ENCODE peak calls at places on chromosome 10, in nine cellular contexts. F is RWPE1; Y is AG09309; P is upper lobe of right lung; A is endothelial cell of umbilical vein; J is non-pigmented ciliary epithelial cell; G is T-helper 2 cell; V is glomerular endothelial cell; M is stimulated activated effector memory CD8-positive, alpha-beta T cell treated with anti-CD3 and anti-CD28 coated beads, Interleukin-12 subunit alpha, Interleukin-12 subunit beta, amount 100 ng/mL, for 72 hours. N is an unnamed sample.

GRCh38 chr10:118865998-118866778 is 111.4 kb upstream of the CACUL1 start:
- DNase-seq in G (no peak), J (no peak), P (no peak), F (no peak), M (no peak), Y (no peak), V (no peak), A (no peak), N (no peak)

GRCh38 chr10:131855763-131856401 is 44.9 kb upstream of the PPP2R2D start:
- DNase-seq in M (no peak), A (no peak), P (peak), J (no peak), V (no peak), G (no peak), F (no peak), Y (no peak), N (no peak)

GRCh38 chr10:10796774-10797415 is 220.8 kb upstream of the CELF2 start:
- DNase-seq in Y (no peak), J (no peak), G (no peak), V (no peak), A (peak), M (no peak), P (no peak), F (no peak), N (no peak)

GRCh38 chr10:100996678-100997363 is 2.8 kb upstream of the LZTS2 start:
- DNase-seq in V (no peak), G (no peak), J (no peak), P (peak), M (no peak), Y (no peak), A (no peak), F (peak), N (no peak)

GRCh38 chr10:75293456-75293840 is 57.7 kb upstream of the COMTD1 start:
- DNase-seq in A (no peak), M (no peak), F (no peak), G (no peak), Y (no peak), P (no peak), J (no peak), V (no peak), N (no peak)

GRCh38 chr10:108556176-108556575 is 1367.1 kb downstream of the XPNPEP1 start:
- DNase-seq in Y (no peak), G (no peak), V (peak), P (no peak), F (no peak), M (no peak), J (no peak), A (peak), N (no peak)

GRCh38 chr10:33334170-33334838 is at the start of gene NRP1:
- DNase-seq in F (peak), Y (no peak), J (no peak), M (no peak), V (no peak), A (peak), G (no peak), P (peak), N (no peak)

GRCh38 chr10:13989616-13990015 is 341.1 kb downstream of the FRMD4A start:
- DNase-seq in G (no peak), Y (no peak), F (no peak), A (peak), J (no peak), V (no peak), P (no peak), M (no peak), N (no peak)

GRCh38 chr10:47081264-47081663 is 170.0 kb downstream of the PTPN20 start:
- DNase-seq in M (no peak), J (no peak), F (no peak), G (no peak), Y (no peak), A (no peak), V (no peak), P (no peak), N (no peak)

GRCh38 chr10:73850863-73851461 is 23.4 kb downstream of the CAMK2G start:
- DNase-seq in M (no peak), V (no peak), A (no peak), Y (peak), J (peak), P (peak), G (no peak), F (no peak), N (no peak)

GRCh38 chr10:79250259-79250658 is 97.0 kb upstream of the PPIF start:
- DNase-seq in J (no peak), F (no peak), G (no peak), A (no peak), M (no peak), P (peak), V (no peak), Y (no peak), N (no peak)

GRCh38 chr10:117736655-117737054 is 194.1 kb downstream of the EMX2 start:
- DNase-seq in M (no peak), F (peak), Y (no peak), V (no peak), P (no peak), J (no peak), G (no peak), A (no peak), N (no peak)

GRCh38 chr10:126080879-126081331 is 184.5 kb downstream of the FANK1 start:
- DNase-seq in P (no peak), J (no peak), V (no peak), A (peak), Y (no peak), M (no peak), F (no peak), G (no peak), N (peak)

GRCh38 chr10:95697429-95697828 is 3.7 kb upstream of the TCTN3 start:
- DNase-seq in P (no peak), A (no peak), V (no peak), J (no peak), Y (no peak), G (no peak), M (no peak), F (no peak), N (peak)

GRCh38 chr10:4519691-4520402 is 306.2 kb upstream of the AKR1E2 start:
- DNase-seq in J (peak), Y (peak), V (no peak), M (no peak), P (no peak), F (peak), A (no peak), G (no peak), N (no peak)

N was measured in putamen.